ENCODE peak calls at places on chromosomes 2 and 18, in ten cellular contexts. M, I, B, E, U, K, H, D, G and L are unnamed samples.

GRCh38 chr2:190717764-190718651 is 69.1 kb downstream of the NAB1 start:
- DNase-seq in G (no peak), D (no peak), I (peak; percentile 66), M (no peak), H (no peak), E (no peak), K (no peak), B (no peak), U (no peak), L (no peak)

GRCh38 chr2:241931084-241931975 is 61.8 kb downstream of the RTP5 start:
- DNase-seq in B (no peak), I (no peak), G (no peak), M (no peak), H (no peak), E (no peak), D (no peak), K (no peak), U (no peak), L (no peak)

GRCh38 chr18:13658444-13659204 is 67.7 kb downstream of the FAM210A start:
- DNase-seq in U (no peak), M (no peak), H (no peak), D (no peak), B (no peak), K (no peak), I (no peak), E (no peak), G (no peak), L (no peak)

GRCh38 chr2:99659874-99660273 is 170.1 kb upstream of the REV1 start:
- DNase-seq in E (no peak), G (no peak), K (no peak), M (no peak), D (no peak), I (no peak), B (no peak), H (peak; percentile 46), U (no peak), L (no peak)

GRCh38 chr2:236631361-236632291 is 62.0 kb downstream of the ACKR3 start:
- DNase-seq in U (no peak), E (peak; percentile 76), G (peak; percentile 57), H (no peak), K (no peak), D (no peak), I (no peak), B (peak; percentile 45), M (no peak), L (no peak)

GRCh38 chr2:27752551-27753237 is 18.8 kb upstream of the MRPL33 start:
- DNase-seq in B (no peak), D (no peak), U (peak; percentile 30), M (no peak), G (no peak), I (peak; percentile 93), K (no peak), E (no peak), H (no peak), L (peak; percentile 51)

GRCh38 chr2:112791693-112792230 is 7.5 kb upstream of the IL1A start:
- DNase-seq in U (no peak), I (no peak), E (no peak), B (no peak), M (no peak), D (no peak), K (no peak), H (no peak), G (no peak), L (no peak)

GRCh38 chr2:57692395-57692794 is 354.2 kb upstream of the VRK2 start:
- DNase-seq in I (no peak), D (no peak), B (no peak), M (no peak), H (no peak), K (no peak), G (no peak), E (no peak), U (no peak), L (no peak)